ENCODE peak calls at places on chromosomes 7 and 10, in nine cellular contexts. One of them, this sample, is unnamed.

GRCh38 chr7:108486291-108486966 is 30.2 kb upstream of the NRCAM start:
- DNase-seq in H54: no peak
- DNase-seq in upper lobe of right lung: no peak
- DNase-seq in KBM-7: peak
- DNase-seq in posterior vena cava: no peak
- DNase-seq in glomerular endothelial cell: no peak
- DNase-seq in activated CD4-positive, alpha-beta T cell treated with anti-CD3 and anti-CD28 coated beads, Interleukin-2, amount 50 U/mL, for 1 hour: no peak
- DNase-seq in HuH-7: no peak
- DNase-seq in effector memory CD8-positive, alpha-beta T cell: no peak
- DNase-seq in this sample: no peak

GRCh38 chr7:155167706-155168365 is 97.7 kb downstream of the HTR5A start:
- DNase-seq in H54: no peak
- DNase-seq in upper lobe of right lung: no peak
- DNase-seq in KBM-7: no peak
- DNase-seq in posterior vena cava: no peak
- DNase-seq in glomerular endothelial cell: no peak
- DNase-seq in activated CD4-positive, alpha-beta T cell treated with anti-CD3 and anti-CD28 coated beads, Interleukin-2, amount 50 U/mL, for 1 hour: no peak
- DNase-seq in HuH-7: no peak
- DNase-seq in effector memory CD8-positive, alpha-beta T cell: no peak
- DNase-seq in this sample: no peak

GRCh38 chr7:41612798-41613197 is 90.1 kb downstream of the INHBA start:
- DNase-seq in H54: no peak
- DNase-seq in upper lobe of right lung: no peak
- DNase-seq in KBM-7: no peak
- DNase-seq in posterior vena cava: no peak
- DNase-seq in glomerular endothelial cell: no peak
- DNase-seq in activated CD4-positive, alpha-beta T cell treated with anti-CD3 and anti-CD28 coated beads, Interleukin-2, amount 50 U/mL, for 1 hour: no peak
- DNase-seq in HuH-7: no peak
- DNase-seq in effector memory CD8-positive, alpha-beta T cell: no peak
- DNase-seq in this sample: no peak

GRCh38 chr7:141039366-141039765 is 24.6 kb upstream of the MRPS33 start:
- DNase-seq in H54: peak
- DNase-seq in upper lobe of right lung: no peak
- DNase-seq in KBM-7: no peak
- DNase-seq in posterior vena cava: no peak
- DNase-seq in glomerular endothelial cell: no peak
- DNase-seq in activated CD4-positive, alpha-beta T cell treated with anti-CD3 and anti-CD28 coated beads, Interleukin-2, amount 50 U/mL, for 1 hour: no peak
- DNase-seq in HuH-7: peak
- DNase-seq in effector memory CD8-positive, alpha-beta T cell: no peak
- DNase-seq in this sample: no peak

GRCh38 chr7:26436996-26437547 is 145.4 kb downstream of the SNX10 start:
- DNase-seq in H54: no peak
- DNase-seq in upper lobe of right lung: no peak
- DNase-seq in KBM-7: no peak
- DNase-seq in posterior vena cava: no peak
- DNase-seq in glomerular endothelial cell: no peak
- DNase-seq in activated CD4-positive, alpha-beta T cell treated with anti-CD3 and anti-CD28 coated beads, Interleukin-2, amount 50 U/mL, for 1 hour: no peak
- DNase-seq in HuH-7: no peak
- DNase-seq in effector memory CD8-positive, alpha-beta T cell: no peak
- DNase-seq in this sample: no peak

GRCh38 chr10:31399171-31399570 is 80.2 kb downstream of the ZEB1 start:
- DNase-seq in H54: no peak
- DNase-seq in upper lobe of right lung: no peak
- DNase-seq in KBM-7: no peak
- DNase-seq in posterior vena cava: peak
- DNase-seq in glomerular endothelial cell: no peak
- DNase-seq in activated CD4-positive, alpha-beta T cell treated with anti-CD3 and anti-CD28 coated beads, Interleukin-2, amount 50 U/mL, for 1 hour: no peak
- DNase-seq in HuH-7: no peak
- DNase-seq in effector memory CD8-positive, alpha-beta T cell: no peak
- DNase-seq in this sample: no peak

GRCh38 chr10:65753532-65753931 is 1172.3 kb upstream of the LRRTM3 start:
- DNase-seq in H54: no peak
- DNase-seq in upper lobe of right lung: no peak
- DNase-seq in KBM-7: no peak
- DNase-seq in posterior vena cava: no peak
- DNase-seq in glomerular endothelial cell: no peak
- DNase-seq in activated CD4-positive, alpha-beta T cell treated with anti-CD3 and anti-CD28 coated beads, Interleukin-2, amount 50 U/mL, for 1 hour: no peak
- DNase-seq in HuH-7: no peak
- DNase-seq in effector memory CD8-positive, alpha-beta T cell: no peak
- DNase-seq in this sample: no peak

GRCh38 chr7:151599401-151600227 is 79.9 kb upstream of the RHEB start:
- DNase-seq in H54: peak
- DNase-seq in upper lobe of right lung: no peak
- DNase-seq in KBM-7: no peak
- DNase-seq in posterior vena cava: no peak
- DNase-seq in glomerular endothelial cell: peak
- DNase-seq in activated CD4-positive, alpha-beta T cell treated with anti-CD3 and anti-CD28 coated beads, Interleukin-2, amount 50 U/mL, for 1 hour: no peak
- DNase-seq in HuH-7: no peak
- DNase-seq in effector memory CD8-positive, alpha-beta T cell: no peak
- DNase-seq in this sample: no peak

GRCh38 chr10:78416031-78416800 is 382.6 kb downstream of the RPS24 start:
- DNase-seq in H54: peak
- DNase-seq in upper lobe of right lung: no peak
- DNase-seq in KBM-7: no peak
- DNase-seq in posterior vena cava: peak
- DNase-seq in glomerular endothelial cell: no peak
- DNase-seq in activated CD4-positive, alpha-beta T cell treated with anti-CD3 and anti-CD28 coated beads, Interleukin-2, amount 50 U/mL, for 1 hour: no peak
- DNase-seq in HuH-7: no peak
- DNase-seq in effector memory CD8-positive, alpha-beta T cell: no peak
- DNase-seq in this sample: no peak

GRCh38 chr7:90692947-90693346 is 96.8 kb downstream of the CDK14 start:
- DNase-seq in H54: no peak
- DNase-seq in upper lobe of right lung: no peak
- DNase-seq in KBM-7: no peak
- DNase-seq in posterior vena cava: no peak
- DNase-seq in glomerular endothelial cell: no peak
- DNase-seq in activated CD4-positive, alpha-beta T cell treated with anti-CD3 and anti-CD28 coated beads, Interleukin-2, amount 50 U/mL, for 1 hour: no peak
- DNase-seq in HuH-7: no peak
- DNase-seq in effector memory CD8-positive, alpha-beta T cell: no peak
- DNase-seq in this sample: no peak

GRCh38 chr7:134690614-134691504 is 44.2 kb downstream of the BPGM start:
- DNase-seq in H54: no peak
- DNase-seq in upper lobe of right lung: no peak
- DNase-seq in KBM-7: no peak
- DNase-seq in posterior vena cava: no peak
- DNase-seq in glomerular endothelial cell: no peak
- DNase-seq in activated CD4-positive, alpha-beta T cell treated with anti-CD3 and anti-CD28 coated beads, Interleukin-2, amount 50 U/mL, for 1 hour: no peak
- DNase-seq in HuH-7: no peak
- DNase-seq in effector memory CD8-positive, alpha-beta T cell: no peak
- DNase-seq in this sample: no peak

GRCh38 chr10:113454341-113455061 is 98.4 kb upstream of the HABP2 start:
- DNase-seq in H54: peak
- DNase-seq in upper lobe of right lung: peak
- DNase-seq in KBM-7: peak
- DNase-seq in posterior vena cava: peak
- DNase-seq in glomerular endothelial cell: peak
- DNase-seq in activated CD4-positive, alpha-beta T cell treated with anti-CD3 and anti-CD28 coated beads, Interleukin-2, amount 50 U/mL, for 1 hour: no peak
- DNase-seq in HuH-7: peak
- DNase-seq in effector memory CD8-positive, alpha-beta T cell: no peak
- DNase-seq in this sample: no peak

GRCh38 chr7:32532086-32532485 is 36.8 kb downstream of the AVL9 start:
- DNase-seq in H54: no peak
- DNase-seq in upper lobe of right lung: no peak
- DNase-seq in KBM-7: no peak
- DNase-seq in posterior vena cava: no peak
- DNase-seq in glomerular endothelial cell: no peak
- DNase-seq in activated CD4-positive, alpha-beta T cell treated with anti-CD3 and anti-CD28 coated beads, Interleukin-2, amount 50 U/mL, for 1 hour: no peak
- DNase-seq in HuH-7: no peak
- DNase-seq in effector memory CD8-positive, alpha-beta T cell: no peak
- DNase-seq in this sample: no peak

GRCh38 chr10:131246775-131247174 is 64.7 kb downstream of the TCERG1L start:
- DNase-seq in H54: no peak
- DNase-seq in upper lobe of right lung: peak
- DNase-seq in KBM-7: no peak
- DNase-seq in posterior vena cava: peak
- DNase-seq in glomerular endothelial cell: no peak
- DNase-seq in activated CD4-positive, alpha-beta T cell treated with anti-CD3 and anti-CD28 coated beads, Interleukin-2, amount 50 U/mL, for 1 hour: no peak
- DNase-seq in HuH-7: no peak
- DNase-seq in effector memory CD8-positive, alpha-beta T cell: no peak
- DNase-seq in this sample: no peak

GRCh38 chr10:70381491-70382421 is 669 bp downstream of the LRRC20 start:
- DNase-seq in H54: no peak
- DNase-seq in upper lobe of right lung: peak
- DNase-seq in KBM-7: no peak
- DNase-seq in posterior vena cava: peak
- DNase-seq in glomerular endothelial cell: no peak
- DNase-seq in activated CD4-positive, alpha-beta T cell treated with anti-CD3 and anti-CD28 coated beads, Interleukin-2, amount 50 U/mL, for 1 hour: peak
- DNase-seq in HuH-7: peak
- DNase-seq in effector memory CD8-positive, alpha-beta T cell: no peak
- DNase-seq in this sample: no peak

GRCh38 chr7:37973915-37974314 is 53.5 kb downstream of the EPDR1 start:
- DNase-seq in H54: no peak
- DNase-seq in upper lobe of right lung: no peak
- DNase-seq in KBM-7: peak
- DNase-seq in posterior vena cava: no peak
- DNase-seq in glomerular endothelial cell: peak
- DNase-seq in activated CD4-positive, alpha-beta T cell treated with anti-CD3 and anti-CD28 coated beads, Interleukin-2, amount 50 U/mL, for 1 hour: no peak
- DNase-seq in HuH-7: no peak
- DNase-seq in effector memory CD8-positive, alpha-beta T cell: no peak
- DNase-seq in this sample: no peak

GRCh38 chr7:72321081-72321480 is 91.1 kb downstream of the CALN1 start:
- DNase-seq in H54: no peak
- DNase-seq in upper lobe of right lung: no peak
- DNase-seq in KBM-7: no peak
- DNase-seq in posterior vena cava: no peak
- DNase-seq in glomerular endothelial cell: no peak
- DNase-seq in activated CD4-positive, alpha-beta T cell treated with anti-CD3 and anti-CD28 coated beads, Interleukin-2, amount 50 U/mL, for 1 hour: no peak
- DNase-seq in HuH-7: no peak
- DNase-seq in effector memory CD8-positive, alpha-beta T cell: no peak
- DNase-seq in this sample: no peak

GRCh38 chr10:56346845-56347415 is 14.1 kb downstream of the ZWINT start:
- DNase-seq in H54: no peak
- DNase-seq in upper lobe of right lung: no peak
- DNase-seq in KBM-7: no peak
- DNase-seq in posterior vena cava: no peak
- DNase-seq in glomerular endothelial cell: no peak
- DNase-seq in activated CD4-positive, alpha-beta T cell treated with anti-CD3 and anti-CD28 coated beads, Interleukin-2, amount 50 U/mL, for 1 hour: no peak
- DNase-seq in HuH-7: no peak
- DNase-seq in effector memory CD8-positive, alpha-beta T cell: no peak
- DNase-seq in this sample: no peak

GRCh38 chr10:95655571-95656290 is 780 bp downstream of the ALDH18A1 start:
- DNase-seq in H54: peak
- DNase-seq in upper lobe of right lung: no peak
- DNase-seq in KBM-7: peak
- DNase-seq in posterior vena cava: no peak
- DNase-seq in glomerular endothelial cell: no peak
- DNase-seq in activated CD4-positive, alpha-beta T cell treated with anti-CD3 and anti-CD28 coated beads, Interleukin-2, amount 50 U/mL, for 1 hour: no peak
- DNase-seq in HuH-7: no peak
- DNase-seq in effector memory CD8-positive, alpha-beta T cell: peak
- DNase-seq in this sample: no peak

GRCh38 chr10:117350905-117351304 is 24.3 kb downstream of the PDZD8 start:
- DNase-seq in H54: no peak
- DNase-seq in upper lobe of right lung: no peak
- DNase-seq in KBM-7: no peak
- DNase-seq in posterior vena cava: no peak
- DNase-seq in glomerular endothelial cell: no peak
- DNase-seq in activated CD4-positive, alpha-beta T cell treated with anti-CD3 and anti-CD28 coated beads, Interleukin-2, amount 50 U/mL, for 1 hour: no peak
- DNase-seq in HuH-7: no peak
- DNase-seq in effector memory CD8-positive, alpha-beta T cell: no peak
- DNase-seq in this sample: no peak

GRCh38 chr10:77252380-77252779 is 385.2 kb downstream of the KCNMA1 start:
- DNase-seq in H54: no peak
- DNase-seq in upper lobe of right lung: no peak
- DNase-seq in KBM-7: no peak
- DNase-seq in posterior vena cava: no peak
- DNase-seq in glomerular endothelial cell: no peak
- DNase-seq in activated CD4-positive, alpha-beta T cell treated with anti-CD3 and anti-CD28 coated beads, Interleukin-2, amount 50 U/mL, for 1 hour: no peak
- DNase-seq in HuH-7: no peak
- DNase-seq in effector memory CD8-positive, alpha-beta T cell: no peak
- DNase-seq in this sample: no peak

GRCh38 chr10:15745748-15746147 is 26.0 kb upstream of the ITGA8 start:
- DNase-seq in H54: no peak
- DNase-seq in upper lobe of right lung: no peak
- DNase-seq in KBM-7: no peak
- DNase-seq in posterior vena cava: no peak
- DNase-seq in glomerular endothelial cell: no peak
- DNase-seq in activated CD4-positive, alpha-beta T cell treated with anti-CD3 and anti-CD28 coated beads, Interleukin-2, amount 50 U/mL, for 1 hour: no peak
- DNase-seq in HuH-7: no peak
- DNase-seq in effector memory CD8-positive, alpha-beta T cell: no peak
- DNase-seq in this sample: no peak

GRCh38 chr10:119706521-119707278 is 19.1 kb upstream of the INPP5F start:
- DNase-seq in H54: no peak
- DNase-seq in upper lobe of right lung: no peak
- DNase-seq in KBM-7: peak
- DNase-seq in posterior vena cava: no peak
- DNase-seq in glomerular endothelial cell: no peak
- DNase-seq in activated CD4-positive, alpha-beta T cell treated with anti-CD3 and anti-CD28 coated beads, Interleukin-2, amount 50 U/mL, for 1 hour: no peak
- DNase-seq in HuH-7: no peak
- DNase-seq in effector memory CD8-positive, alpha-beta T cell: no peak
- DNase-seq in this sample: no peak

GRCh38 chr7:79290841-79291497 is 162.5 kb downstream of the MAGI2 start:
- DNase-seq in H54: no peak
- DNase-seq in upper lobe of right lung: no peak
- DNase-seq in KBM-7: no peak
- DNase-seq in posterior vena cava: no peak
- DNase-seq in glomerular endothelial cell: no peak
- DNase-seq in activated CD4-positive, alpha-beta T cell treated with anti-CD3 and anti-CD28 coated beads, Interleukin-2, amount 50 U/mL, for 1 hour: no peak
- DNase-seq in HuH-7: no peak
- DNase-seq in effector memory CD8-positive, alpha-beta T cell: no peak
- DNase-seq in this sample: no peak

GRCh38 chr10:82762641-82763040 is 887.6 kb downstream of the NRG3 start:
- DNase-seq in H54: no peak
- DNase-seq in upper lobe of right lung: no peak
- DNase-seq in KBM-7: no peak
- DNase-seq in posterior vena cava: no peak
- DNase-seq in glomerular endothelial cell: no peak
- DNase-seq in activated CD4-positive, alpha-beta T cell treated with anti-CD3 and anti-CD28 coated beads, Interleukin-2, amount 50 U/mL, for 1 hour: no peak
- DNase-seq in HuH-7: no peak
- DNase-seq in effector memory CD8-positive, alpha-beta T cell: no peak
- DNase-seq in this sample: no peak

GRCh38 chr10:122632561-122632960 is 67.1 kb downstream of the C10orf120 start:
- DNase-seq in H54: no peak
- DNase-seq in upper lobe of right lung: peak
- DNase-seq in KBM-7: no peak
- DNase-seq in posterior vena cava: no peak
- DNase-seq in glomerular endothelial cell: no peak
- DNase-seq in activated CD4-positive, alpha-beta T cell treated with anti-CD3 and anti-CD28 coated beads, Interleukin-2, amount 50 U/mL, for 1 hour: no peak
- DNase-seq in HuH-7: no peak
- DNase-seq in effector memory CD8-positive, alpha-beta T cell: no peak
- DNase-seq in this sample: no peak

GRCh38 chr7:43283706-43284105 is 171.3 kb downstream of the HECW1 start:
- DNase-seq in H54: no peak
- DNase-seq in upper lobe of right lung: no peak
- DNase-seq in KBM-7: no peak
- DNase-seq in posterior vena cava: no peak
- DNase-seq in glomerular endothelial cell: no peak
- DNase-seq in activated CD4-positive, alpha-beta T cell treated with anti-CD3 and anti-CD28 coated beads, Interleukin-2, amount 50 U/mL, for 1 hour: no peak
- DNase-seq in HuH-7: no peak
- DNase-seq in effector memory CD8-positive, alpha-beta T cell: no peak
- DNase-seq in this sample: no peak

GRCh38 chr7:77727936-77728701 is 31.9 kb downstream of the RSBN1L start:
- DNase-seq in H54: no peak
- DNase-seq in upper lobe of right lung: no peak
- DNase-seq in KBM-7: peak
- DNase-seq in posterior vena cava: no peak
- DNase-seq in glomerular endothelial cell: no peak
- DNase-seq in activated CD4-positive, alpha-beta T cell treated with anti-CD3 and anti-CD28 coated beads, Interleukin-2, amount 50 U/mL, for 1 hour: no peak
- DNase-seq in HuH-7: no peak
- DNase-seq in effector memory CD8-positive, alpha-beta T cell: no peak
- DNase-seq in this sample: no peak

GRCh38 chr7:129168219-129168991 is 20.0 kb upstream of the SMO start:
- DNase-seq in H54: no peak
- DNase-seq in upper lobe of right lung: peak
- DNase-seq in KBM-7: no peak
- DNase-seq in posterior vena cava: no peak
- DNase-seq in glomerular endothelial cell: no peak
- DNase-seq in activated CD4-positive, alpha-beta T cell treated with anti-CD3 and anti-CD28 coated beads, Interleukin-2, amount 50 U/mL, for 1 hour: no peak
- DNase-seq in HuH-7: no peak
- DNase-seq in effector memory CD8-positive, alpha-beta T cell: no peak
- DNase-seq in this sample: no peak

GRCh38 chr10:103739039-103739764 is 116.2 kb downstream of the SH3PXD2A start:
- DNase-seq in H54: peak
- DNase-seq in upper lobe of right lung: no peak
- DNase-seq in KBM-7: no peak
- DNase-seq in posterior vena cava: no peak
- DNase-seq in glomerular endothelial cell: no peak
- DNase-seq in activated CD4-positive, alpha-beta T cell treated with anti-CD3 and anti-CD28 coated beads, Interleukin-2, amount 50 U/mL, for 1 hour: no peak
- DNase-seq in HuH-7: no peak
- DNase-seq in effector memory CD8-positive, alpha-beta T cell: no peak
- DNase-seq in this sample: no peak

GRCh38 chr10:80664071-80664680 is 126.5 kb downstream of the SH2D4B start:
- DNase-seq in H54: peak
- DNase-seq in upper lobe of right lung: peak
- DNase-seq in KBM-7: peak
- DNase-seq in posterior vena cava: peak
- DNase-seq in glomerular endothelial cell: peak
- DNase-seq in activated CD4-positive, alpha-beta T cell treated with anti-CD3 and anti-CD28 coated beads, Interleukin-2, amount 50 U/mL, for 1 hour: peak
- DNase-seq in HuH-7: peak
- DNase-seq in effector memory CD8-positive, alpha-beta T cell: peak
- DNase-seq in this sample: peak